ENCODE peak calls at places on chromosomes 13 and 19, in five cellular contexts. E is CD4-positive, alpha-beta T cell; O is CD4-positive, CD25-positive, alpha-beta regulatory T cell; B is GM23248; Y is Panc1. V is an unnamed sample. For H3K9me3, the result is how much of the 10 kb centered on the place peaks cover.

GRCh38 chr13:80551650-80552497 is 210.9 kb upstream of the SPRY2 start:
- DNase-seq in E (no peak), B (no peak), O (no peak), Y (no peak), V (no peak)

GRCh38 chr13:84137292-84137691 is 255.0 kb upstream of the SLITRK1 start:
- DNase-seq in O (peak), B (no peak), E (peak), Y (no peak), V (peak)

GRCh38 chr19:35204799-35205732 is 23.5 kb downstream of the FAM187B start:
- DNase-seq in E (no peak), O (peak), B (no peak), Y (no peak), V (no peak)

GRCh38 chr19:39341122-39341719 is 1.0 kb upstream of the SAMD4B start:
- DNase-seq in B (peak), O (peak), Y (no peak), E (peak), V (peak)

GRCh38 chr19:9498183-9498902 is at the start of gene ZNF560:
- DNase-seq in O (no peak), E (no peak), B (peak), Y (no peak), V (no peak)

GRCh38 chr19:42081584-42082258 is 5.8 kb downstream of the ZNF574 start:
- DNase-seq in B (peak), O (peak), E (no peak), Y (peak), V (no peak)

GRCh38 chr13:72952529-72953141 is 106.2 kb upstream of the KLF5 start:
- DNase-seq in E (no peak), B (no peak), Y (no peak), O (peak), V (no peak)

GRCh38 chr19:575527-576506 is 3.4 kb downstream of the BSG start:
- DNase-seq in E (no peak), B (peak), O (no peak), Y (no peak), V (no peak)

GRCh38 chr13:99123101-99124045 is 77.3 kb upstream of the UBAC2 start:
- DNase-seq in E (no peak), B (peak), Y (no peak), O (no peak), V (no peak)

GRCh38 chr13:33611016-33611805 is 206.7 kb upstream of the RFC3 start:
- DNase-seq in E (no peak), B (no peak), O (no peak), Y (no peak), V (no peak)

GRCh38 chr13:98775844-98776598 is 23.5 kb upstream of the SLC15A1 start:
- DNase-seq in Y (peak), B (peak), O (no peak), E (no peak), V (no peak)

GRCh38 chr19:2544576-2545415 is 68.9 kb downstream of the GADD45B start:
- DNase-seq in Y (no peak), E (no peak), B (no peak), O (no peak), V (no peak)

GRCh38 chr19:50152578-50152977 is 10.5 kb downstream of the IZUMO2 start:
- DNase-seq in Y (no peak), O (no peak), B (no peak), E (no peak), V (no peak)

GRCh38 chr19:13872695-13873389 is 4.1 kb upstream of the NANOS3 start:
- DNase-seq in B (no peak), Y (no peak), E (no peak), O (no peak), V (no peak)

GRCh38 chr19:3474015-3474414 is 6.3 kb downstream of the SMIM24 start:
- DNase-seq in B (no peak), Y (no peak), O (no peak), E (no peak), V (no peak)

GRCh38 chr13:109840893-109841287 is 54.5 kb upstream of the IRS2 start:
- DNase-seq in E (no peak), B (no peak), O (no peak), Y (no peak), V (no peak)

GRCh38 chr13:22486490-22486889 is 694.3 kb upstream of the SGCG start:
- DNase-seq in E (no peak), B (no peak), O (no peak), Y (no peak), V (no peak)

GRCh38 chr19:13974073-13974472 is 21.8 kb downstream of the DCAF15 start:
- DNase-seq in B (no peak), O (peak), E (peak), Y (no peak), V (no peak)

GRCh38 chr19:44356383-44357111 is at the start of gene ZNF112:
- DNase-seq in E (no peak), B (peak), Y (peak), O (peak), V (no peak)

GRCh38 chr13:28459911-28460310 is 35.0 kb downstream of the FLT1 start:
- DNase-seq in Y (no peak), O (no peak), E (no peak), B (no peak), V (no peak)

GRCh38 chr13:113843063-113843654 is 20.7 kb downstream of the GAS6 start:
- DNase-seq in O (no peak), E (no peak), B (no peak), Y (no peak), V (no peak)

GRCh38 chr13:59856281-59856810 is 307.4 kb downstream of the DIAPH3 start:
- DNase-seq in O (no peak), Y (no peak), B (no peak), E (no peak), V (no peak)

GRCh38 chr19:33365676-33366075 is 7.8 kb upstream of the CEBPG start:
- DNase-seq in E (no peak), O (no peak), Y (no peak), B (no peak), V (no peak)

GRCh38 chr19:3159565-3159964 is 19.0 kb upstream of the S1PR4 start:
- DNase-seq in B (no peak), Y (no peak), O (no peak), E (no peak), V (no peak)

GRCh38 chr19:49950590-49950948 is 10.4 kb downstream of the SIGLEC11 start:
- DNase-seq in Y (no peak), E (no peak), O (no peak), B (no peak), V (no peak)

GRCh38 chr19:18879579-18880373 is 16.2 kb downstream of the CERS1 start:
- DNase-seq in O (peak), B (peak), Y (no peak), E (no peak), V (no peak)

DNA sequence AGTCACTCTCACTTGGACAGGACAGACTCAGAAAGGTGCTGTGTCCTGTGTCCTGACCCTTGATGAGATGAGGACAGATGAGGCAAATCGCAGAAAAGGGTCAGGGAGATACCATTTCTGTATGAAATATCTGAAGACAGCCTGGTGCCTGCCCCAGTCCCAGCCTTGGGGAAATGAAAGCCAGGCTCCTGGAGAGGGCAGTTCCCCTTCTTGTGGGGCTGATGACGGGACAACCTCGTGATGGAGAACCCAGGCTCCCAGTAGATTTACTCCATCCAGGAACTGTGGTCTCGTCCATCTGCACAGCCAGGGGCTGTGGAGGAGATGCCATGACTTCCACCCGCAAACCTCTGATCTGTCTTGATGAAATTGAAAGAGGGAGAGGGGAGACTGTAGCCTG is 13.8 kb downstream of the LILRB1 start:
- DNase-seq in B (no peak), O (no peak), Y (no peak), E (no peak), V (no peak)
- H3K9me3 ChIP-seq in B (under half), O (under half), Y (under half), E (under half), V (under half)

GRCh38 chr19:12187625-12188024 is 24.7 kb downstream of the ZNF136 start:
- DNase-seq in O (peak), E (no peak), Y (no peak), B (peak), V (no peak)
- H3K9me3 ChIP-seq in O (half or more), E (half or more), Y (half or more), B (under half), V (half or more)

GRCh38 chr19:23917856-23918255 is 3.2 kb downstream of the ZNF726 start:
- DNase-seq in B (no peak), Y (no peak), O (no peak), E (no peak), V (no peak)
- H3K9me3 ChIP-seq in B (under half), Y (under half), O (under half), E (under half), V (under half)

DNA sequence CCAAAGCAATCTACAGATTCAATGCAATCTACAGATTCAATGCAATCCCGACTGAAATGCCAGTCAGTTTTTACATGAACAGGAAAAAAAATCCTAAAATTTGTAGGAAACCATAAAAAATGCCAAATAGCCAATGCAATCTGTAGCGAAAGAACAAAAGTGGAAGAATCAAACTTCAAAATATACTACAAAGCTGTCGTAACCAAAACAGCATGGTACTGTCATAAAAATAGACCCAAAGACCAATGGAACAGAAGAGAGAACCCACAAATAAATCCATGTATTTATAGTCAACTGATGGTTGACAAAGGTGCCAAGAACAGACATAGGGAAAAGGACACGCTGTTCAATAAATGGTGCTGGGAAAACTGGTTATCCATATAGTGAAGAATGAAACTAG is 17.7 kb downstream of the ZNF829 start:
- DNase-seq in O (no peak), E (no peak), B (no peak), Y (no peak), V (no peak)
- H3K9me3 ChIP-seq in O (half or more), E (half or more), B (under half), Y (half or more), V (half or more)

GRCh38 chr19:22331521-22331920 is 45.3 kb downstream of the ZNF729 start:
- DNase-seq in Y (no peak), B (no peak), O (no peak), E (no peak), V (no peak)
- H3K9me3 ChIP-seq in Y (under half), B (under half), O (under half), E (under half), V (under half)

GRCh38 chr19:55809381-55810058 is 22.3 kb downstream of the NLRP11 start:
- DNase-seq in B (peak), E (peak), Y (peak), O (peak), V (no peak)

GRCh38 chr19:55811340-55811739 is 20.5 kb downstream of the NLRP11 start:
- DNase-seq in E (no peak), O (no peak), B (no peak), Y (no peak), V (no peak)

GRCh38 chr19:55812449-55812848 is 19.4 kb downstream of the NLRP11 start:
- DNase-seq in O (no peak), Y (no peak), E (no peak), B (no peak), V (no peak)

GRCh38 chr19:55813906-55814305 is 17.9 kb downstream of the NLRP11 start:
- DNase-seq in B (no peak), E (no peak), O (no peak), Y (no peak), V (no peak)
- H3K9me3 ChIP-seq in B (under half), E (under half), O (under half), Y (under half), V (under half)

V was measured in T-helper 17 cell.